ENCODE peak calls at places on chromosomes 7 and 10, in six cellular contexts. O, C, Y, R, K and Z are unnamed samples. For H3K4me1, the result is how much of the 10 kb centered on the place peaks cover.

GRCh38 chr10:128018704-128019103 is 107.5 kb downstream of the MKI67 start:
- DNase-seq in O (no peak), C (no peak), Y (no peak), R (no peak), K (no peak), Z (no peak)

GRCh38 chr7:115178831-115179230 is 256.9 kb downstream of the MDFIC start:
- DNase-seq in O (peak), C (no peak), Y (no peak), R (no peak), K (no peak), Z (no peak)

GRCh38 chr10:84715911-84716310 is 387.5 kb downstream of the CCSER2 start:
- DNase-seq in O (peak), C (no peak), Y (peak), R (no peak), K (peak), Z (no peak)

GRCh38 chr10:24722676-24723385 is 856 bp downstream of the ARHGAP21 start:
- DNase-seq in O (peak), C (peak), Y (peak), R (peak), K (peak), Z (peak)

GRCh38 chr10:44245601-44245938 is 139.3 kb downstream of the CXCL12 start:
- DNase-seq in O (peak), C (no peak), Y (peak), R (no peak), K (no peak), Z (no peak)

GRCh38 chr7:13060173-13060572 is 372.7 kb downstream of the ARL4A start:
- DNase-seq in O (no peak), C (no peak), Y (no peak), R (no peak), K (no peak), Z (no peak)

GRCh38 chr7:117074378-117074777 is 121.1 kb downstream of the ST7 start:
- DNase-seq in O (no peak), C (no peak), Y (no peak), R (no peak), K (no peak), Z (no peak)

GRCh38 chr7:138154646-138155045 is 78.4 kb downstream of the AKR1D1 start:
- DNase-seq in O (no peak), C (no peak), Y (no peak), R (no peak), K (no peak), Z (no peak)

GRCh38 chr7:81094952-81095351 is 176.1 kb upstream of the SEMA3C start:
- DNase-seq in O (no peak), C (no peak), Y (no peak), R (no peak), K (no peak), Z (no peak)

GRCh38 chr7:27420702-27421101 is 178.1 kb downstream of the EVX1 start:
- DNase-seq in O (no peak), C (no peak), Y (no peak), R (no peak), K (no peak), Z (no peak)

GRCh38 chr7:108424013-108424412 is 32.2 kb downstream of the NRCAM start:
- DNase-seq in O (no peak), C (no peak), Y (no peak), R (no peak), K (no peak), Z (no peak)

GRCh38 chr10:69353981-69354635 is 62.6 kb downstream of the TACR2 start:
- DNase-seq in O (no peak), C (no peak), Y (no peak), R (peak), K (no peak), Z (no peak)

GRCh38 chr10:22803201-22803895 is 89.0 kb upstream of the PIP4K2A start:
- DNase-seq in O (peak), C (no peak), Y (peak), R (no peak), K (no peak), Z (no peak)

GRCh38 chr10:3271385-3272115 is 99.0 kb upstream of the PITRM1 start:
- DNase-seq in O (no peak), C (no peak), Y (no peak), R (no peak), K (no peak), Z (no peak)

DNA sequence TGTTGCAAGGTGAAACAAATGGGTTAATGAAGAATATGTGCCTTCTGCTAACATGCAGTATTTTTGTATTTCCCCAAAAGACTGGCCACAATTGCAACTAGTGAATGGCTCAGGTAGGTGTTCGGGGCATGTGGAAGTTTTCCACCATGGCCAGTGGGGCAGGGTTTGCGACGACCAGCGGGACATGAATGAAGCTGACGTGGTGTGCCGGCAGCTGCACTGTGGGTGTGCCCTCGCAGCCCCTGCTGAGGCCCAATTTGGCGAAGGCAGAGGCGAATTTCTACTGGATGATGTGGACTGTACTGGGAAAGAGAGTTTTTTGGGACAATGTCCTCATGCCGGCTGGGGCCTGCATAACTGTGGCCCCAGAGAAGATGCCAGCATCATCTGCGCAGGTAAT is 34.6 kb upstream of the C10orf120 start:
- DNase-seq in O (no peak), C (no peak), Y (no peak), R (no peak), K (no peak), Z (no peak)
- H3K27ac ChIP-seq in O (no peak), C (no peak), Y (no peak), R (no peak), K (no peak), Z (no peak)

GRCh38 chr10:75197906-75198305 is 12.7 kb upstream of the VDAC2 start:
- DNase-seq in O (no peak), C (no peak), Y (no peak), R (no peak), K (no peak), Z (no peak)
- H3K4me1 ChIP-seq in O (under half), C (under half), Y (under half), R (under half), K (under half), Z (under half)

GRCh38 chr10:125883198-125883597 is 2.1 kb upstream of the DHX32 start:
- DNase-seq in O (no peak), C (no peak), Y (no peak), R (no peak), K (no peak), Z (no peak)
- H3K27ac ChIP-seq in O (peak), C (no peak), Y (no peak), R (no peak), K (no peak), Z (peak)

GRCh38 chr10:71723301-71723700 is 3.7 kb upstream of the C10orf105 start:
- DNase-seq in O (no peak), C (no peak), Y (no peak), R (no peak), K (no peak), Z (no peak)
- H3K4me1 ChIP-seq in O (under half), C (under half), Y (under half), R (under half), K (under half), Z (under half)

GRCh38 chr10:51910596-51910995 is 211.2 kb upstream of the CSTF2T start:
- DNase-seq in O (no peak), C (no peak), Y (no peak), R (no peak), K (no peak), Z (no peak)
- H3K27ac ChIP-seq in O (no peak), C (no peak), Y (no peak), R (no peak), K (no peak), Z (no peak)

GRCh38 chr10:78539247-78539766 is 505.6 kb downstream of the RPS24 start:
- DNase-seq in O (no peak), C (no peak), Y (no peak), R (no peak), K (no peak), Z (no peak)

GRCh38 chr10:78541528-78542470 is 508.1 kb downstream of the RPS24 start:
- DNase-seq in O (peak), C (no peak), Y (peak), R (no peak), K (no peak), Z (no peak)

GRCh38 chr10:78542536-78542935 is 508.9 kb downstream of the RPS24 start:
- DNase-seq in O (no peak), C (no peak), Y (no peak), R (no peak), K (no peak), Z (no peak)

GRCh38 chr10:78543026-78543748 is 509.5 kb downstream of the RPS24 start:
- DNase-seq in O (no peak), C (no peak), Y (no peak), R (no peak), K (no peak), Z (no peak)

GRCh38 chr10:78540355-78541076 is 506.9 kb downstream of the RPS24 start:
- DNase-seq in O (no peak), C (no peak), Y (peak), R (no peak), K (no peak), Z (no peak)
- H3K4me1 ChIP-seq in O (under half), C (under half), Y (under half), R (under half), K (under half), Z (under half)

GRCh38 chr7:140212100-140212881 is 35.5 kb upstream of the KDM7A start:
- DNase-seq in O (no peak), C (peak), Y (peak), R (no peak), K (no peak), Z (no peak)
- H3K27ac ChIP-seq in O (no peak), C (peak), Y (no peak), R (no peak), K (no peak), Z (no peak)

GRCh38 chr7:76352193-76352592 is 6.6 kb downstream of the YWHAG start:
- DNase-seq in O (no peak), C (no peak), Y (peak), R (no peak), K (peak), Z (no peak)

GRCh38 chr7:76354981-76355730 is 3.6 kb downstream of the YWHAG start:
- DNase-seq in O (no peak), C (no peak), Y (no peak), R (no peak), K (no peak), Z (no peak)

GRCh38 chr7:76356115-76356514 is 2.7 kb downstream of the YWHAG start:
- DNase-seq in O (no peak), C (no peak), Y (peak), R (no peak), K (no peak), Z (no peak)

GRCh38 chr7:76354516-76354915 is 4.3 kb downstream of the YWHAG start:
- DNase-seq in O (peak), C (no peak), Y (no peak), R (no peak), K (no peak), Z (no peak)

DNA sequence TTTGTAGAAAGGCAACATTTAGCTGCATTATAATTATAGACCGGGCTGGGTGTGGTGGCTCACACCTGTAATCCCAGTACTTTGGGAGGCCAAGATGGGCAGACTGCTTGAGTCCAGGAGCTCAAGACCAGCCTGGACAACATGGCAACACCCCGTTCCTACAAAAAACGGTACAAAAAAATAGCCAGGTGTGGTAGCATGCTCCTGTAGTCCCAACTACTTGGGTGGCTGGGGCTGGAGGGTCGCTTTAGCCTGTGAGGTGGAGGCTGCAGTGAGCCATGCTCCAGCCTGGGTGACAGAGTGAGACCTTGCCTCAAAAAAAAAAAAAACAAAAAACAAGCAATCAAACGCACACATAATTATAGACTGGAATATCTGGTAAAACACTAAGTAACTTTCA is 5.0 kb downstream of the YWHAG start:
- DNase-seq in O (no peak), C (no peak), Y (no peak), R (no peak), K (no peak), Z (no peak)
- H3K4me1 ChIP-seq in O (under half), C (under half), Y (under half), R (under half), K (under half), Z (half or more)

GRCh38 chr7:20200965-20201364 is 16.2 kb downstream of the MACC1 start:
- DNase-seq in O (no peak), C (no peak), Y (no peak), R (no peak), K (no peak), Z (no peak)

GRCh38 chr7:20201380-20201779 is 15.8 kb downstream of the MACC1 start:
- DNase-seq in O (no peak), C (no peak), Y (no peak), R (no peak), K (no peak), Z (no peak)

GRCh38 chr7:20199015-20199737 is 18.0 kb downstream of the MACC1 start:
- DNase-seq in O (peak), C (peak), Y (peak), R (no peak), K (peak), Z (no peak)

GRCh38 chr7:20198295-20198694 is 18.9 kb downstream of the MACC1 start:
- DNase-seq in O (no peak), C (no peak), Y (no peak), R (no peak), K (no peak), Z (no peak)

DNA sequence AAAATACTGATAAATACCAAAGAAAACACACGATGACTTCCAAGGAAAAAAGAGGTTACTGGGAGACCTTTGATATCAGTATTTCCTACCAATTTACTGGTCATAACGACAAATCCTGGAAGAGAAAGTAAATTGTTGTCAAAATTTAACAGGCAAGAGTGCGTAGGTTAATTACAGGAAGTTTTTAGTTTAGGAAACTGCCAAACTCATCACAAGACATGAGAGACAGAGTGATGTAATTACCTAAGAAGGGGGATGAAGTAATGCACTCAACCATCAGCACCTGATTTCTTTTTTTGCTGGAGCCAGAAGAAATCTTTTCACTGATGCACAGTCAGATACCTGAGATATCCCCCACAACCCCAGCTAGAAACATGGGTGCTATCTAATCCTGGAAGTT is 16.8 kb downstream of the MACC1 start:
- DNase-seq in O (no peak), C (no peak), Y (no peak), R (no peak), K (no peak), Z (no peak)
- H3K27ac ChIP-seq in O (no peak), C (no peak), Y (no peak), R (no peak), K (peak), Z (no peak)